ENCODE peak calls at places on chromosome 1, in six cellular contexts. One of them, this sample, is unnamed.

GRCh38 chr1:1079408-1080121 is 5.5 kb upstream of the RNF223 start:
- DNase-seq in CD8-positive, alpha-beta T cell: no peak
- DNase-seq in heart left ventricle: peak; percentile 56
- DNase-seq in choroid plexus epithelial cell: peak; percentile 80
- DNase-seq in AG04449: peak; percentile 55
- DNase-seq in cardiac fibroblast: peak; percentile 81
- DNase-seq in this sample: peak; percentile 74

GRCh38 chr1:183580281-183580682 is 10.0 kb downstream of the NCF2 start:
- DNase-seq in CD8-positive, alpha-beta T cell: no peak
- DNase-seq in heart left ventricle: peak; percentile 55
- DNase-seq in choroid plexus epithelial cell: peak; percentile 48
- DNase-seq in AG04449: no peak
- DNase-seq in cardiac fibroblast: peak; percentile 23
- DNase-seq in this sample: no peak

GRCh38 chr1:72119491-72119890 is 162.8 kb downstream of the NEGR1 start:
- DNase-seq in CD8-positive, alpha-beta T cell: no peak
- DNase-seq in heart left ventricle: no peak
- DNase-seq in choroid plexus epithelial cell: no peak
- DNase-seq in AG04449: no peak
- DNase-seq in cardiac fibroblast: no peak
- DNase-seq in this sample: no peak

GRCh38 chr1:233337505-233337904 is 10.0 kb downstream of the MAP3K21 start:
- DNase-seq in CD8-positive, alpha-beta T cell: no peak
- DNase-seq in heart left ventricle: no peak
- DNase-seq in choroid plexus epithelial cell: no peak
- DNase-seq in AG04449: no peak
- DNase-seq in cardiac fibroblast: no peak
- DNase-seq in this sample: no peak

GRCh38 chr1:85933901-85934300 is 222.7 kb downstream of the COL24A1 start:
- DNase-seq in CD8-positive, alpha-beta T cell: no peak
- DNase-seq in heart left ventricle: no peak
- DNase-seq in choroid plexus epithelial cell: no peak
- DNase-seq in AG04449: peak; percentile 2
- DNase-seq in cardiac fibroblast: peak; percentile 31
- DNase-seq in this sample: no peak

GRCh38 chr1:15370781-15371467 is 38.8 kb upstream of the EFHD2 start:
- DNase-seq in CD8-positive, alpha-beta T cell: no peak
- DNase-seq in heart left ventricle: peak; percentile 73
- DNase-seq in choroid plexus epithelial cell: no peak
- DNase-seq in AG04449: no peak
- DNase-seq in cardiac fibroblast: no peak
- DNase-seq in this sample: no peak

GRCh38 chr1:6037338-6037762 is 8.3 kb upstream of the KCNAB2 start:
- DNase-seq in CD8-positive, alpha-beta T cell: no peak
- DNase-seq in heart left ventricle: no peak
- DNase-seq in choroid plexus epithelial cell: peak; percentile 76
- DNase-seq in AG04449: peak; percentile 63
- DNase-seq in cardiac fibroblast: peak; percentile 89
- DNase-seq in this sample: no peak

GRCh38 chr1:98355656-98356384 is 305.7 kb upstream of the SNX7 start:
- DNase-seq in CD8-positive, alpha-beta T cell: no peak
- DNase-seq in heart left ventricle: no peak
- DNase-seq in choroid plexus epithelial cell: no peak
- DNase-seq in AG04449: no peak
- DNase-seq in cardiac fibroblast: no peak
- DNase-seq in this sample: no peak

GRCh38 chr1:27544818-27545612 is 55.0 kb upstream of the WASF2 start:
- DNase-seq in CD8-positive, alpha-beta T cell: no peak
- DNase-seq in heart left ventricle: peak; percentile 85
- DNase-seq in choroid plexus epithelial cell: no peak
- DNase-seq in AG04449: no peak
- DNase-seq in cardiac fibroblast: peak; percentile 38
- DNase-seq in this sample: no peak

GRCh38 chr1:201371841-201372240 is 5.6 kb downstream of the TNNT2 start:
- DNase-seq in CD8-positive, alpha-beta T cell: no peak
- DNase-seq in heart left ventricle: no peak
- DNase-seq in choroid plexus epithelial cell: no peak
- DNase-seq in AG04449: no peak
- DNase-seq in cardiac fibroblast: no peak
- DNase-seq in this sample: no peak

GRCh38 chr1:205337481-205337880 is 15.9 kb upstream of the NUAK2 start:
- DNase-seq in CD8-positive, alpha-beta T cell: no peak
- DNase-seq in heart left ventricle: no peak
- DNase-seq in choroid plexus epithelial cell: no peak
- DNase-seq in AG04449: no peak
- DNase-seq in cardiac fibroblast: no peak
- DNase-seq in this sample: no peak

GRCh38 chr1:173475564-173476196 is 1.5 kb upstream of the PRDX6 start:
- DNase-seq in CD8-positive, alpha-beta T cell: no peak
- DNase-seq in heart left ventricle: peak; percentile 29
- DNase-seq in choroid plexus epithelial cell: peak; percentile 83
- DNase-seq in AG04449: peak; percentile 53
- DNase-seq in cardiac fibroblast: peak; percentile 84
- DNase-seq in this sample: no peak

GRCh38 chr1:46285730-46286477 is 17.5 kb downstream of the LRRC41 start:
- DNase-seq in CD8-positive, alpha-beta T cell: peak; percentile 51
- DNase-seq in heart left ventricle: no peak
- DNase-seq in choroid plexus epithelial cell: no peak
- DNase-seq in AG04449: no peak
- DNase-seq in cardiac fibroblast: no peak
- DNase-seq in this sample: no peak

GRCh38 chr1:226268421-226269124 is 40.4 kb downstream of the LIN9 start:
- DNase-seq in CD8-positive, alpha-beta T cell: no peak
- DNase-seq in heart left ventricle: no peak
- DNase-seq in choroid plexus epithelial cell: peak; percentile 14
- DNase-seq in AG04449: peak; percentile 12
- DNase-seq in cardiac fibroblast: peak; percentile 68
- DNase-seq in this sample: no peak

GRCh38 chr1:113949007-113949406 is 19.9 kb downstream of the HIPK1 start:
- DNase-seq in CD8-positive, alpha-beta T cell: no peak
- DNase-seq in heart left ventricle: no peak
- DNase-seq in choroid plexus epithelial cell: no peak
- DNase-seq in AG04449: no peak
- DNase-seq in cardiac fibroblast: no peak
- DNase-seq in this sample: no peak
- TF ChIP-seq CTCF in CD8-positive, alpha-beta T cell: peak; percentile 68
- TF ChIP-seq CTCF in heart left ventricle: peak; percentile 19
- TF ChIP-seq CTCF in choroid plexus epithelial cell: peak; percentile 56
- TF ChIP-seq CTCF in AG04449: no peak
- TF ChIP-seq CTCF in cardiac fibroblast: peak; percentile 35
- TF ChIP-seq CTCF in this sample: peak; percentile 51

GRCh38 chr1:62286778-62287224 is 32.4 kb downstream of the KANK4 start:
- DNase-seq in CD8-positive, alpha-beta T cell: no peak
- DNase-seq in heart left ventricle: no peak
- DNase-seq in choroid plexus epithelial cell: peak; percentile 35
- DNase-seq in AG04449: no peak
- DNase-seq in cardiac fibroblast: no peak
- DNase-seq in this sample: no peak
- H3K4me3 ChIP-seq in CD8-positive, alpha-beta T cell: no peak overlapping the region
- H3K4me3 ChIP-seq in heart left ventricle: no peak overlapping the region
- H3K4me3 ChIP-seq in choroid plexus epithelial cell: no peak overlapping the region
- H3K4me3 ChIP-seq in AG04449: no peak overlapping the region
- H3K4me3 ChIP-seq in cardiac fibroblast: no peak overlapping the region
- H3K4me3 ChIP-seq in this sample: peak overlapping the region; percentile 9

DNA sequence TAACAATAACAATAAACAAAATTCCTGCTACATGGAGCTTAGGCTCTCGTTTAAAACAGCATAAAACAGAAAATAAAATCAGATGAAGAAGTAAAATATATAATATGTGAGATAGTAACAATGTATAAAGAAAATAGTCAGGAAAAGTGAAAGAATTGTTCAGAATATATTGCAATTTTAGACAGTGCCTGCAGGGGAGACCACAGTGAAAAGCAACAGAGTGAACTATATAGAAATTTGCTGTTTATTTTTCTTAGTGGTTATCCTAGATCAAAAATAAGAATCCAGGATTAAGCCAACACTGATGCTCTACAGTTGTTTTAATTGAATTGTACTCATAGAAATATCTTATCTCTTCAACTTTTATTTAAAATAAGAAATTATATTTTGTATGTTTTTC is 1639.0 kb upstream of the B3GALT2 start:
- DNase-seq in CD8-positive, alpha-beta T cell: no peak
- DNase-seq in heart left ventricle: no peak
- DNase-seq in choroid plexus epithelial cell: no peak
- DNase-seq in AG04449: no peak
- DNase-seq in cardiac fibroblast: no peak
- DNase-seq in this sample: no peak
- TF ChIP-seq CTCF in CD8-positive, alpha-beta T cell: no peak
- TF ChIP-seq CTCF in heart left ventricle: no peak
- TF ChIP-seq CTCF in choroid plexus epithelial cell: peak; percentile 19
- TF ChIP-seq CTCF in AG04449: no peak
- TF ChIP-seq CTCF in cardiac fibroblast: no peak
- TF ChIP-seq CTCF in this sample: no peak

GRCh38 chr1:235331391-235331790 is 3.0 kb downstream of the GGPS1 start:
- DNase-seq in CD8-positive, alpha-beta T cell: no peak
- DNase-seq in heart left ventricle: no peak
- DNase-seq in choroid plexus epithelial cell: no peak
- DNase-seq in AG04449: no peak
- DNase-seq in cardiac fibroblast: no peak
- DNase-seq in this sample: no peak
- H3K4me3 ChIP-seq in CD8-positive, alpha-beta T cell: no peak overlapping the region
- H3K4me3 ChIP-seq in heart left ventricle: no peak overlapping the region
- H3K4me3 ChIP-seq in choroid plexus epithelial cell: no peak overlapping the region
- H3K4me3 ChIP-seq in AG04449: no peak overlapping the region
- H3K4me3 ChIP-seq in cardiac fibroblast: no peak overlapping the region
- H3K4me3 ChIP-seq in this sample: peak overlapping the region; percentile 71

DNA sequence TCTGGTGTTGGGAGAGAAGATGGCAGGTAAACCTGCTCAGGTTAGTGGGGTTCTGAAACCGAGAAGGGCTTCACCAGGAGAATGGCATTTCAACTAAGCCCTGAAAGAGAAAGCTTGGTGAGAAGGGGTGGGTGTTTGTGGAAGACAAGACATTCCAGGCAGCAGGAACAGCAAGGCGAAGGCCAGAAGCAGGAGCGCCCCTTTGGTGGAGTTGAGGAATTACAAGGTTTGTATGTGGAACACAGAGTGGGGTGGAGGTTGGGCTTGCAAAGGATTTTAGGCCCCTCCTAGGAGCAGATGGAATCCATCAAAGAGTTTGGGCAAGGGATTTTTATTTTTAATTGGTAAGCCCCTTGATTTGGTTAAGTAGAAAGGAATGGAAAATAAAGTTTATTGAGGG is 24.8 kb upstream of the ELOA start:
- DNase-seq in CD8-positive, alpha-beta T cell: no peak
- DNase-seq in heart left ventricle: no peak
- DNase-seq in choroid plexus epithelial cell: peak; percentile 54
- DNase-seq in AG04449: no peak
- DNase-seq in cardiac fibroblast: peak; percentile 48
- DNase-seq in this sample: no peak
- TF ChIP-seq CTCF in CD8-positive, alpha-beta T cell: no peak
- TF ChIP-seq CTCF in heart left ventricle: peak; percentile 19
- TF ChIP-seq CTCF in choroid plexus epithelial cell: peak; percentile 71
- TF ChIP-seq CTCF in AG04449: peak; percentile 54
- TF ChIP-seq CTCF in cardiac fibroblast: peak; percentile 67
- TF ChIP-seq CTCF in this sample: peak; percentile 64